ENCODE peak calls at places on chromosomes 3 and 15, in ten cellular contexts. One of them, this sample, is unnamed.

GRCh38 chr15:61584410-61584809 is 355.3 kb upstream of the RORA start:
- DNase-seq in body of pancreas: no peak
- DNase-seq in PC-3: peak; percentile 20
- DNase-seq in HepG2: no peak
- DNase-seq in thoracic aorta: no peak
- DNase-seq in HCT116: no peak
- DNase-seq in adrenal gland: no peak
- DNase-seq in SJSA1: no peak
- DNase-seq in breast epithelium: no peak
- DNase-seq in sigmoid colon: no peak
- DNase-seq in this sample: no peak

GRCh38 chr3:143991713-143992112 is 20.1 kb downstream of the DIPK2A start:
- DNase-seq in HepG2: no peak
- DNase-seq in HCT116: no peak
- DNase-seq in SJSA1: no peak
- DNase-seq in body of pancreas: no peak
- DNase-seq in breast epithelium: no peak
- DNase-seq in adrenal gland: no peak
- DNase-seq in thoracic aorta: no peak
- DNase-seq in PC-3: no peak
- DNase-seq in sigmoid colon: no peak
- DNase-seq in this sample: no peak

GRCh38 chr15:58447244-58448010 is 15.6 kb downstream of the LIPC start:
- DNase-seq in thoracic aorta: no peak
- DNase-seq in sigmoid colon: no peak
- DNase-seq in SJSA1: peak; percentile 89
- DNase-seq in HCT116: no peak
- DNase-seq in breast epithelium: no peak
- DNase-seq in adrenal gland: no peak
- DNase-seq in body of pancreas: no peak
- DNase-seq in PC-3: peak; percentile 21
- DNase-seq in HepG2: no peak
- DNase-seq in this sample: peak; percentile 86

GRCh38 chr3:11600501-11601282 is 43.0 kb downstream of the VGLL4 start:
- DNase-seq in thoracic aorta: peak; percentile 72
- DNase-seq in adrenal gland: peak; percentile 82
- DNase-seq in sigmoid colon: peak; percentile 94
- DNase-seq in HCT116: peak; percentile 61
- DNase-seq in body of pancreas: peak; percentile 61
- DNase-seq in SJSA1: peak; percentile 96
- DNase-seq in HepG2: peak; percentile 84
- DNase-seq in PC-3: peak; percentile 99
- DNase-seq in breast epithelium: peak; percentile 95
- DNase-seq in this sample: peak; percentile 93

GRCh38 chr3:170154084-170154483 is 27.4 kb downstream of the PHC3 start:
- DNase-seq in PC-3: peak; percentile 21
- DNase-seq in breast epithelium: no peak
- DNase-seq in body of pancreas: no peak
- DNase-seq in SJSA1: no peak
- DNase-seq in thoracic aorta: no peak
- DNase-seq in adrenal gland: no peak
- DNase-seq in HepG2: no peak
- DNase-seq in sigmoid colon: no peak
- DNase-seq in HCT116: no peak
- DNase-seq in this sample: peak; percentile 32

GRCh38 chr15:75578206-75578947 is 738 bp downstream of the PTPN9 start:
- DNase-seq in sigmoid colon: no peak
- DNase-seq in body of pancreas: peak; percentile 41
- DNase-seq in HCT116: no peak
- DNase-seq in adrenal gland: peak; percentile 38
- DNase-seq in breast epithelium: no peak
- DNase-seq in SJSA1: no peak
- DNase-seq in PC-3: peak; percentile 22
- DNase-seq in thoracic aorta: no peak
- DNase-seq in HepG2: no peak
- DNase-seq in this sample: peak; percentile 83

GRCh38 chr3:138329127-138329983 is at the start of gene NME9:
- DNase-seq in breast epithelium: peak; percentile 66
- DNase-seq in PC-3: peak; percentile 75
- DNase-seq in sigmoid colon: peak; percentile 93
- DNase-seq in thoracic aorta: peak; percentile 68
- DNase-seq in SJSA1: peak; percentile 91
- DNase-seq in HepG2: peak; percentile 87
- DNase-seq in body of pancreas: peak; percentile 95
- DNase-seq in adrenal gland: peak; percentile 93
- DNase-seq in HCT116: peak; percentile 87
- DNase-seq in this sample: peak; percentile 91

GRCh38 chr3:102206506-102207145 is 228.2 kb upstream of the ZPLD1 start:
- DNase-seq in thoracic aorta: peak; percentile 69
- DNase-seq in SJSA1: no peak
- DNase-seq in HCT116: no peak
- DNase-seq in breast epithelium: peak; percentile 63
- DNase-seq in sigmoid colon: peak; percentile 96
- DNase-seq in body of pancreas: peak; percentile 60
- DNase-seq in adrenal gland: no peak
- DNase-seq in PC-3: peak; percentile 32
- DNase-seq in HepG2: no peak
- DNase-seq in this sample: no peak

GRCh38 chr15:74127954-74128784 is 2.2 kb upstream of the ISLR2 start:
- DNase-seq in SJSA1: peak; percentile 43
- DNase-seq in sigmoid colon: no peak
- DNase-seq in body of pancreas: no peak
- DNase-seq in thoracic aorta: no peak
- DNase-seq in PC-3: no peak
- DNase-seq in adrenal gland: no peak
- DNase-seq in HCT116: no peak
- DNase-seq in HepG2: no peak
- DNase-seq in breast epithelium: no peak
- DNase-seq in this sample: peak; percentile 82

GRCh38 chr3:111581403-111582113 is 13.6 kb downstream of the ZBED2 start:
- DNase-seq in sigmoid colon: no peak
- DNase-seq in thoracic aorta: no peak
- DNase-seq in breast epithelium: no peak
- DNase-seq in body of pancreas: no peak
- DNase-seq in PC-3: peak; percentile 83
- DNase-seq in HCT116: no peak
- DNase-seq in SJSA1: no peak
- DNase-seq in HepG2: no peak
- DNase-seq in adrenal gland: no peak
- DNase-seq in this sample: peak; percentile 21

GRCh38 chr3:196122021-196122687 is 40.3 kb upstream of the TFRC start:
- DNase-seq in PC-3: no peak
- DNase-seq in SJSA1: no peak
- DNase-seq in body of pancreas: no peak
- DNase-seq in HepG2: peak; percentile 29
- DNase-seq in breast epithelium: no peak
- DNase-seq in adrenal gland: no peak
- DNase-seq in sigmoid colon: no peak
- DNase-seq in thoracic aorta: no peak
- DNase-seq in HCT116: no peak
- DNase-seq in this sample: no peak

GRCh38 chr3:18237251-18238005 is 187.7 kb downstream of the SATB1 start:
- DNase-seq in adrenal gland: no peak
- DNase-seq in HCT116: peak; percentile 13
- DNase-seq in body of pancreas: no peak
- DNase-seq in HepG2: no peak
- DNase-seq in PC-3: peak; percentile 91
- DNase-seq in thoracic aorta: no peak
- DNase-seq in SJSA1: no peak
- DNase-seq in breast epithelium: no peak
- DNase-seq in sigmoid colon: no peak
- DNase-seq in this sample: no peak

GRCh38 chr3:179177611-179178010 is 29.5 kb downstream of the PIK3CA start:
- DNase-seq in HepG2: no peak
- DNase-seq in thoracic aorta: no peak
- DNase-seq in adrenal gland: no peak
- DNase-seq in PC-3: no peak
- DNase-seq in body of pancreas: no peak
- DNase-seq in SJSA1: no peak
- DNase-seq in breast epithelium: no peak
- DNase-seq in HCT116: no peak
- DNase-seq in sigmoid colon: no peak
- DNase-seq in this sample: no peak

GRCh38 chr3:183697123-183697609 is 431 bp upstream of the YEATS2 start:
- DNase-seq in thoracic aorta: no peak
- DNase-seq in breast epithelium: no peak
- DNase-seq in SJSA1: no peak
- DNase-seq in HepG2: no peak
- DNase-seq in adrenal gland: no peak
- DNase-seq in body of pancreas: no peak
- DNase-seq in PC-3: no peak
- DNase-seq in sigmoid colon: no peak
- DNase-seq in HCT116: no peak
- DNase-seq in this sample: peak; percentile 81

GRCh38 chr3:102237181-102237580 is 197.6 kb upstream of the ZPLD1 start:
- DNase-seq in breast epithelium: no peak
- DNase-seq in HepG2: no peak
- DNase-seq in thoracic aorta: no peak
- DNase-seq in PC-3: peak; percentile 89
- DNase-seq in SJSA1: no peak
- DNase-seq in body of pancreas: no peak
- DNase-seq in HCT116: no peak
- DNase-seq in sigmoid colon: no peak
- DNase-seq in adrenal gland: no peak
- DNase-seq in this sample: no peak

DNA sequence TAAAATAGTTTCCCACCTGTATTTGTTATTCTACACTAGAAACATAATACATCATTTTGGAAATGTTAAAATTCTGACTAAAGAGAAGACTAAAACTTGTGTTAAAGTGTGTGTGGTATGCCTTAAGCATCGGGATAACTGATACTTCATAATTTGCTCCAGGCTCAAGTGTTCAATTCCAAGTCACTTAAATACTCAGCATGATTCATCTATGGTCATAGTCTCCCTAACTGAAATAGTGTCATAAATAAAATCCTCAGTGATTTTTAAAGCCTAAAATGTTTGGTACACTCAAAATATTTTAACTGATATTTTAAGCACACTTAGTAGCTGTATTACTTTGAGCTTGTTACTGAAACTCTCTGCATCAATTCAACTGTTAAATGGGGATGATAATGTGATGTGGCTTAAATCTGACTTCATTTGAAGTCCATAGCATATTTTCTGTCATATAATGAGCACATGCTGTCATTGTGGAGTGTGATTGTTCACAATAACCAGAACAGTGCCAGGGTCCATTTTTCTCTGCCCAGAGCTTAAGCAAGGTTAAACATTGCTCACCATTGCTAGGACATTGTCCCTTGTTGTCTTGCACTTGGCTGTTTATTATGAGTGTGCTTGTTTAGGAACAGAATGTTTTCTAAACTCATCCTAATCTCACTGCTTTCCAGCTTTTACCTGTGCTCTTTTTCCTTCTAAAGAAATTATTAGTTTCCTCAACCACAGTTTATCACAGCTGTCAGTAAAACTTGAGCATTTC is 122.2 kb downstream of the KLHL25 start:
- DNase-seq in breast epithelium: no peak
- DNase-seq in PC-3: peak; percentile 11
- DNase-seq in body of pancreas: no peak
- DNase-seq in HCT116: no peak
- DNase-seq in SJSA1: no peak
- DNase-seq in adrenal gland: no peak
- DNase-seq in sigmoid colon: no peak
- DNase-seq in thoracic aorta: no peak
- DNase-seq in HepG2: peak; percentile 18
- DNase-seq in this sample: peak; percentile 15
- H3K27ac ChIP-seq in breast epithelium: no peak overlapping the region
- H3K27ac ChIP-seq in PC-3: peak overlapping the region; percentile 33
- H3K27ac ChIP-seq in body of pancreas: no peak overlapping the region
- H3K27ac ChIP-seq in HCT116: no peak overlapping the region
- H3K27ac ChIP-seq in SJSA1: no peak overlapping the region
- H3K27ac ChIP-seq in adrenal gland: peak overlapping the region; percentile 61
- H3K27ac ChIP-seq in sigmoid colon: no peak overlapping the region
- H3K27ac ChIP-seq in thoracic aorta: peak overlapping the region; percentile 71
- H3K27ac ChIP-seq in HepG2: peak overlapping the region; percentile 3
- H3K27ac ChIP-seq in this sample: peak overlapping the region; percentile 40

GRCh38 chr3:65005481-65005880 is 317.7 kb upstream of the ADAMTS9 start:
- DNase-seq in thoracic aorta: no peak
- DNase-seq in HepG2: no peak
- DNase-seq in breast epithelium: no peak
- DNase-seq in SJSA1: peak; percentile 43
- DNase-seq in body of pancreas: no peak
- DNase-seq in sigmoid colon: no peak
- DNase-seq in adrenal gland: no peak
- DNase-seq in PC-3: no peak
- DNase-seq in HCT116: no peak
- DNase-seq in this sample: no peak
- H3K27ac ChIP-seq in thoracic aorta: no peak overlapping the region
- H3K27ac ChIP-seq in HepG2: no peak overlapping the region
- H3K27ac ChIP-seq in breast epithelium: no peak overlapping the region
- H3K27ac ChIP-seq in SJSA1: peak overlapping the region; percentile 86
- H3K27ac ChIP-seq in body of pancreas: no peak overlapping the region
- H3K27ac ChIP-seq in sigmoid colon: no peak overlapping the region
- H3K27ac ChIP-seq in adrenal gland: no peak overlapping the region
- H3K27ac ChIP-seq in PC-3: no peak overlapping the region
- H3K27ac ChIP-seq in HCT116: no peak overlapping the region
- H3K27ac ChIP-seq in this sample: no peak overlapping the region

GRCh38 chr3:9408061-9408460 is 10.6 kb downstream of the SETD5 start:
- DNase-seq in adrenal gland: no peak
- DNase-seq in breast epithelium: no peak
- DNase-seq in body of pancreas: no peak
- DNase-seq in PC-3: no peak
- DNase-seq in sigmoid colon: no peak
- DNase-seq in HCT116: no peak
- DNase-seq in HepG2: no peak
- DNase-seq in SJSA1: no peak
- DNase-seq in thoracic aorta: no peak
- DNase-seq in this sample: no peak
- H3K27ac ChIP-seq in adrenal gland: no peak overlapping the region
- H3K27ac ChIP-seq in breast epithelium: no peak overlapping the region
- H3K27ac ChIP-seq in body of pancreas: no peak overlapping the region
- H3K27ac ChIP-seq in PC-3: no peak overlapping the region
- H3K27ac ChIP-seq in sigmoid colon: no peak overlapping the region
- H3K27ac ChIP-seq in HCT116: no peak overlapping the region
- H3K27ac ChIP-seq in HepG2: no peak overlapping the region
- H3K27ac ChIP-seq in SJSA1: no peak overlapping the region
- H3K27ac ChIP-seq in thoracic aorta: no peak overlapping the region
- H3K27ac ChIP-seq in this sample: no peak overlapping the region

GRCh38 chr15:95647878-95648277 is 682.6 kb upstream of the NR2F2 start:
- DNase-seq in breast epithelium: no peak
- DNase-seq in sigmoid colon: no peak
- DNase-seq in PC-3: no peak
- DNase-seq in SJSA1: no peak
- DNase-seq in adrenal gland: no peak
- DNase-seq in body of pancreas: no peak
- DNase-seq in thoracic aorta: no peak
- DNase-seq in HepG2: no peak
- DNase-seq in HCT116: no peak
- DNase-seq in this sample: no peak

GRCh38 chr15:95655089-95655488 is 675.4 kb upstream of the NR2F2 start:
- DNase-seq in HepG2: no peak
- DNase-seq in sigmoid colon: no peak
- DNase-seq in body of pancreas: no peak
- DNase-seq in PC-3: no peak
- DNase-seq in HCT116: no peak
- DNase-seq in breast epithelium: no peak
- DNase-seq in adrenal gland: no peak
- DNase-seq in SJSA1: no peak
- DNase-seq in thoracic aorta: no peak
- DNase-seq in this sample: no peak

GRCh38 chr15:95653361-95653805 is 677.1 kb upstream of the NR2F2 start:
- DNase-seq in HCT116: no peak
- DNase-seq in HepG2: no peak
- DNase-seq in SJSA1: no peak
- DNase-seq in body of pancreas: no peak
- DNase-seq in PC-3: no peak
- DNase-seq in adrenal gland: no peak
- DNase-seq in sigmoid colon: no peak
- DNase-seq in thoracic aorta: no peak
- DNase-seq in breast epithelium: no peak
- DNase-seq in this sample: no peak
- H3K27ac ChIP-seq in HCT116: no peak overlapping the region
- H3K27ac ChIP-seq in HepG2: no peak overlapping the region
- H3K27ac ChIP-seq in SJSA1: no peak overlapping the region
- H3K27ac ChIP-seq in body of pancreas: no peak overlapping the region
- H3K27ac ChIP-seq in PC-3: no peak overlapping the region
- H3K27ac ChIP-seq in adrenal gland: no peak overlapping the region
- H3K27ac ChIP-seq in sigmoid colon: no peak overlapping the region
- H3K27ac ChIP-seq in thoracic aorta: no peak overlapping the region
- H3K27ac ChIP-seq in breast epithelium: no peak overlapping the region
- H3K27ac ChIP-seq in this sample: no peak overlapping the region